ENCODE peak calls at places on chromosomes 13 and 19, in four cellular contexts. I, C, R and G are unnamed samples.

GRCh38 chr13:21948781-21949474 is 278.1 kb downstream of the FGF9 start:
- DNase-seq in I (no peak), C (no peak), R (no peak), G (no peak)

GRCh38 chr13:95781016-95781415 is 104.1 kb downstream of the DNAJC3 start:
- DNase-seq in I (no peak), C (no peak), R (no peak), G (no peak)

GRCh38 chr13:91930687-91931086 is 532.3 kb downstream of the GPC5 start:
- DNase-seq in I (no peak), C (no peak), R (no peak), G (no peak)

GRCh38 chr13:36212789-36213188 is 1.6 kb downstream of the SOHLH2 start:
- DNase-seq in I (no peak), C (no peak), R (no peak), G (no peak)

GRCh38 chr19:518292-519231 is 11.3 kb downstream of the TPGS1 start:
- DNase-seq in I (peak; percentile 36), C (no peak), R (no peak), G (no peak)

GRCh38 chr19:4495471-4495870 is 22.8 kb downstream of the PLIN4 start:
- DNase-seq in I (no peak), C (no peak), R (no peak), G (peak; percentile 44)

GRCh38 chr13:23271331-23271730 is 90.6 kb downstream of the SGCG start:
- DNase-seq in I (no peak), C (no peak), R (no peak), G (no peak)

GRCh38 chr19:34504273-34504808 is 22.8 kb downstream of the WTIP start:
- DNase-seq in I (no peak), C (no peak), R (no peak), G (no peak)

GRCh38 chr13:81686877-81687276 is 1346.0 kb upstream of the SPRY2 start:
- DNase-seq in I (no peak), C (peak; percentile 0), R (no peak), G (no peak)

GRCh38 chr13:80341098-80341701 is at the start of gene SPRY2:
- DNase-seq in I (peak; percentile 96), C (peak; percentile 98), R (peak; percentile 70), G (peak; percentile 88)

GRCh38 chr13:35470671-35471465 is 5.6 kb downstream of the MAB21L1 start:
- DNase-seq in I (peak; percentile 53), C (peak; percentile 32), R (no peak), G (no peak)

GRCh38 chr13:44017756-44018309 is 138.1 kb downstream of the LACC1 start:
- DNase-seq in I (no peak), C (no peak), R (no peak), G (no peak)

GRCh38 chr19:21823224-21823623 is 12.8 kb downstream of the ZNF43 start:
- DNase-seq in I (no peak), C (no peak), R (no peak), G (no peak)

GRCh38 chr13:112769615-112770014 is 79.8 kb downstream of the ATP11A start:
- DNase-seq in I (no peak), C (no peak), R (no peak), G (no peak)

GRCh38 chr13:23378009-23378632 is 55.4 kb downstream of the SACS start:
- DNase-seq in I (peak; percentile 100), C (peak; percentile 98), R (peak; percentile 100), G (peak; percentile 74)

GRCh38 chr13:42597505-42597904 is 23.6 kb downstream of the TNFSF11 start:
- DNase-seq in I (no peak), C (no peak), R (no peak), G (no peak)

GRCh38 chr13:38850868-38851626 is 139.6 kb downstream of the STOML3 start:
- DNase-seq in I (no peak), C (no peak), R (no peak), G (no peak)

GRCh38 chr19:18014197-18014596 is 6.2 kb downstream of the ARRDC2 start:
- DNase-seq in I (no peak), C (no peak), R (no peak), G (no peak)

GRCh38 chr19:3964256-3965194 is 6.4 kb downstream of the DAPK3 start:
- DNase-seq in I (no peak), C (no peak), R (no peak), G (no peak)

GRCh38 chr19:49340069-49340864 is 5.1 kb downstream of the CD37 start:
- DNase-seq in I (no peak), C (peak; percentile 25), R (no peak), G (no peak)

GRCh38 chr13:30367296-30367695 is 55.0 kb upstream of the UBE2L5 start:
- DNase-seq in I (no peak), C (no peak), R (no peak), G (no peak)

GRCh38 chr13:40769970-40770369 is 1.0 kb downstream of the MRPS31 start:
- DNase-seq in I (no peak), C (no peak), R (no peak), G (no peak)

DNA sequence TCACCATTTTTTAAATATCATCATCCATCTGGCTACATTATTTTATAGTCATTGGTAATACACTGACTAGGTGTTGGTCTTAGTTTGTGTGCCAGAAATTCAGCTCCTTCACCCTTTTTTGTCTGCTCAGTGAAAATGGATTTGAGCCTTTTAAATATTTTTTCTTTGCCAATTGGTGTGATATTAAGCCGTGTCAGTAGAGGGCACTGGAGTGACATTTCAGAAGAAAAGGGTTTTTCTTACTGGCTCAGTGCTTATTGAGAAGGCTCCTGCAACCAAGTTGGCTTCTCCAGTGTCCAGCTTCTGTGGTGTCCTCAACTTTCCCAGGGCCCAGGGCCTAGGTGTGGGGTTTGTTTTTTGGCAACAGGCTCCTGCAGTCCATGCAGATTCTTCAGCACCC is 546.6 kb downstream of the DACH1 start:
- DNase-seq in I (no peak), C (peak; percentile 61), R (no peak), G (no peak)
- TF ChIP-seq CTCF in I (no peak), C (peak; percentile 64), R (peak; percentile 47), G (peak; percentile 43)

GRCh38 chr19:56625708-56626107 is 17.3 kb upstream of the SMIM17 start:
- DNase-seq in I (no peak), C (no peak), R (no peak), G (no peak)
- H3K4me3 ChIP-seq in I (no peak overlapping the region), C (no peak overlapping the region), R (no peak overlapping the region), G (no peak overlapping the region)

GRCh38 chr13:55199132-55199531 is 1941.6 kb upstream of the PRR20A start:
- DNase-seq in I (no peak), C (no peak), R (no peak), G (no peak)
- TF ChIP-seq CTCF in I (no peak), C (no peak), R (no peak), G (peak; percentile 13)

GRCh38 chr19:2477141-2477710 is 1.3 kb downstream of the GADD45B start:
- DNase-seq in I (peak; percentile 33), C (peak; percentile 51), R (no peak), G (no peak)
- H3K4me3 ChIP-seq in I (peak overlapping the region; percentile 99), C (peak overlapping the region; percentile 69), R (peak overlapping the region; percentile 70), G (peak overlapping the region; percentile 89)

DNA sequence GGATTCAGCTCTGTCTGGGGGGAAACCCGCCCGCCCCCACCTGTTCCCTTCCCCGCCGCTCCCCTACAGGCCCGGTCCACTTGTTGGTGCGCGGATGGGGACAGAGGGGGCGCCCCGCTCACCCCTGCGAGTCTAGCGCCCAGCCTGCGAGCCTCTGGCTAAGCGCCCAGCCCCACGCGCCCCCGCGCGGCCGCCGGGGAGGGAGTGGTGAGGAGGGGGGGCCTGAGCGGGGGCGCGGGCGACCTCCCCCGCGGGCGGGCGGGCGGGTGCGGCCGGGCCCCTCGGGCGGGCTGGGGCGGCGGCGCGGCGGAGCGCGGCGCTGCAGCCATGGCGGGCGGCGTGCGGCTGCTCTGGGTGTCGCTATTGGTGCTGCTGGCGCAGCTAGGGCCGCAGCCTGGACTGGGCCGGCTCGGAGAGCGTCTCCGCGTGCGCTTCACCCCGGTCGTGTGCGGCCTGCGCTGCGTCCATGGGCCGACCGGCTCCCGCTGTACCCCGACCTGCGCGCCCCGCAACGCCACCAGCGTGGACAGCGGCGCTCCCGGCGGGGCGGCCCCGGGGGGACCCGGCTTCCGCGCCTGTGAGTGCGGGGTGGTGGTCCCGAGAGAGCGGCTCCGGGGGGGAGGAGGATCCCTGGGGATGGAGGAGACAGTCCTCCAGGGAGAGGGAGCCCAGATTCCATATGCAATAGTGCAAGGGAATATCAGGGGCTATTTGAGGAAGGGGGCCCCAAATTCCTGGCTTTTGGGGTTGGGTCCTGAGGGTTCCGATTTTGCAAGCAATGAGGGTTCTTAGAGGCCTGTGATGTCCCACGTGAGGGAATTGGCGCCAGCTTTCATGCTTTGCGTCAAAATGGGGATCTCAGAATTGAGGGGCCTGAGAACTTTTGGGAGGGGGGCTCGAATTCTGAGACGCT is at the start of gene LTBP4:
- DNase-seq in I (no peak), C (peak; percentile 28), R (no peak), G (no peak)
- TF ChIP-seq CTCF in I (no peak), C (no peak), R (peak; percentile 20), G (no peak)

GRCh38 chr19:13018037-13018914 is 23.0 kb downstream of the NFIX start:
- DNase-seq in I (peak; percentile 84), C (no peak), R (no peak), G (no peak)
- H3K4me3 ChIP-seq in I (peak overlapping the region; percentile 52), C (no peak overlapping the region), R (no peak overlapping the region), G (no peak overlapping the region)

DNA sequence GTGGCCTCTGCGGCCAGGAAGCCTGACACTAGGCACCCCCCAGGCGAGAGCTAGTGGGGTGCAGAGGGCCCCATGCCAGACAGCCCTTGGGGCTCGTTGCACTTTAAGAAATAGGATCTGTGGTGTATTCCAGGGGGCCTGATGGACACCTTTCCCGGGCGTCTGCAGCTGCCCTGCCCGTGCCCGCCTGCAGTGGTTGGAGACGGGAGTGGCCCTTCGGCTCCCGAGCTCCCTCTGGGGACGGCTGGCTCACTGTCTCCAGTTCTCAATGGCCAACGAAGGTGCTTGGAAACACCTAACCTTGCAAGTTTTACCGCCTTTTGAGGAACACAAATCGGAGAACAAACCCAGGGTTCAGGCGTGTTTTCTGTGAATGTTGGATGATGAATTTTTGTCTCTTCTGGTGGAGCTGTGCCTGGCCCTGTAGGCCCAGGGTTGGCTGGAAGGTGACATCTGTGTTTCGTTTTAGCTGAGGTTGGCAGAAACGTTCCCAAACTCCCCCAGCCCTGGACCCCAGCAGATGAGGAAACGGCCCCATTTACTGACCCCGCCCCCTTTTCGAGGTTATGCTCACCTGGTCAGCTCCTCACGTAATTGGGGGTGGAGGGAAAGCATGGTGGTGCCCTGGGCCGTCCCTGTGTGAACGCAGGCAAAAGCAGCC is 17.4 kb upstream of the NPAS1 start:
- DNase-seq in I (no peak), C (no peak), R (no peak), G (no peak)
- TF ChIP-seq CTCF in I (peak; percentile 10), C (no peak), R (no peak), G (peak; percentile 17)

GRCh38 chr13:28531195-28531955 is 36.4 kb upstream of the FLT1 start:
- DNase-seq in I (peak; percentile 12), C (peak; percentile 33), R (no peak), G (no peak)

GRCh38 chr13:28531956-28532225 is 37.0 kb upstream of the FLT1 start:
- DNase-seq in I (no peak), C (no peak), R (no peak), G (no peak)

GRCh38 chr13:28529836-28530235 is 34.9 kb upstream of the FLT1 start:
- DNase-seq in I (no peak), C (no peak), R (no peak), G (no peak)

GRCh38 chr13:28532226-28533048 is 37.5 kb upstream of the FLT1 start:
- DNase-seq in I (no peak), C (peak; percentile 2), R (no peak), G (no peak)

GRCh38 chr13:28530729-28531194 is 35.8 kb upstream of the FLT1 start:
- DNase-seq in I (peak; percentile 31), C (peak; percentile 23), R (no peak), G (no peak)
- H3K4me3 ChIP-seq in I (peak overlapping the region; percentile 41), C (peak overlapping the region; percentile 43), R (peak overlapping the region; percentile 43), G (no peak overlapping the region)

GRCh38 chr19:6109947-6110346 is 353 bp downstream of the RFX2 start:
- DNase-seq in I (no peak), C (no peak), R (no peak), G (no peak)
- TF ChIP-seq CTCF in I (no peak), C (no peak), R (no peak), G (no peak)

GRCh38 chr13:109154146-109154545 is 524.7 kb downstream of the MYO16 start:
- DNase-seq in I (no peak), C (peak; percentile 38), R (no peak), G (no peak)
- H3K4me3 ChIP-seq in I (no peak overlapping the region), C (no peak overlapping the region), R (no peak overlapping the region), G (no peak overlapping the region)